ENCODE peak calls at places on chromosomes 13 and 19, in eight cellular contexts. L, P, E, H, N, Y, I and A are unnamed samples.

GRCh38 chr19:3544742-3545668 is 6.0 kb downstream of the TEKTIP1 start:
- DNase-seq in L (peak), I (peak), E (no peak), H (no peak), N (peak), Y (peak), P (peak), A (peak)

GRCh38 chr19:18774782-18775444 is 16.2 kb downstream of the COMP start:
- DNase-seq in I (no peak), N (no peak), L (no peak), Y (no peak), P (no peak), E (no peak), H (no peak), A (no peak)

GRCh38 chr19:53871448-53871847 is 3.8 kb downstream of the MYADM start:
- DNase-seq in L (no peak), I (no peak), N (no peak), E (no peak), Y (no peak), P (no peak), H (no peak), A (no peak)

GRCh38 chr19:55186080-55186479 is 6.0 kb upstream of the SYT5 start:
- DNase-seq in H (no peak), P (no peak), I (no peak), L (no peak), N (no peak), E (no peak), Y (no peak), A (no peak)

GRCh38 chr19:43452517-43453045 is 12.8 kb downstream of the LYPD3 start:
- DNase-seq in P (no peak), Y (no peak), I (no peak), N (no peak), L (no peak), E (no peak), H (no peak), A (no peak)

GRCh38 chr13:23921451-23921888 is 24.2 kb upstream of the C1QTNF9B start:
- DNase-seq in P (peak), Y (peak), L (no peak), E (peak), H (no peak), N (no peak), I (no peak), A (peak)

GRCh38 chr13:60583196-60583908 is 186.3 kb downstream of the TDRD3 start:
- DNase-seq in I (no peak), L (no peak), N (no peak), Y (peak), H (no peak), E (peak), P (peak), A (peak)

GRCh38 chr19:35882074-35882832 is 13.9 kb downstream of the APLP1 start:
- DNase-seq in Y (peak), E (peak), H (no peak), P (peak), L (peak), N (no peak), I (no peak), A (peak)

GRCh38 chr13:104799152-104799551 is 1732.9 kb upstream of the SLC10A2 start:
- DNase-seq in H (no peak), E (no peak), N (no peak), P (no peak), L (no peak), Y (no peak), I (no peak), A (no peak)

GRCh38 chr13:36420437-36420891 is 11.8 kb upstream of the CCNA1 start:
- DNase-seq in Y (peak), I (peak), E (peak), H (peak), N (peak), L (peak), P (peak), A (peak)